ENCODE peak calls at places on chromosomes 12 and 14, in four cellular contexts. M is heart left ventricle, W is uterus, X is foreskin fibroblast. J is an unnamed sample.

GRCh38 chr12:12916135-12916956 is 25.0 kb downstream of the GPRC5A start:
- DNase-seq in M (peak), W (peak), X (peak), J (peak)

GRCh38 chr14:47675489-47676300 is at the start of gene MDGA2:
- DNase-seq in M (no peak), X (no peak), W (no peak), J (no peak)

GRCh38 chr14:88251650-88252049 is 71.4 kb downstream of the KCNK10 start:
- DNase-seq in W (no peak), M (no peak), X (no peak), J (no peak)

GRCh38 chr12:88960213-88960878 is 380.1 kb upstream of the KITLG start:
- DNase-seq in X (no peak), M (peak), W (no peak), J (peak)

GRCh38 chr12:94969424-94969823 is 34.1 kb downstream of the NDUFA12 start:
- DNase-seq in W (no peak), X (no peak), M (no peak), J (no peak)

GRCh38 chr14:60922050-60922449 is 58.8 kb downstream of the TRMT5 start:
- DNase-seq in W (no peak), X (no peak), M (no peak), J (no peak)

GRCh38 chr14:32588448-32589320 is 259.6 kb downstream of the AKAP6 start:
- DNase-seq in X (peak), M (no peak), W (no peak), J (peak)

GRCh38 chr12:34396006-34396860 is 373.9 kb downstream of the ALG10 start:
- DNase-seq in W (peak), M (no peak), X (no peak), J (no peak)

GRCh38 chr14:76376001-76376404 is at the start of gene ESRRB:
- DNase-seq in X (no peak), W (no peak), M (no peak), J (peak)

GRCh38 chr12:82486524-82487235 is 128.4 kb downstream of the METTL25 start:
- DNase-seq in X (peak), M (no peak), W (no peak), J (no peak)

GRCh38 chr12:1562813-1563412 is 31.5 kb downstream of the FBXL14 start:
- DNase-seq in W (no peak), M (no peak), X (no peak), J (no peak)
- H3K4me3 ChIP-seq in W (no peak), M (no peak), X (no peak), J (no peak)

GRCh38 chr12:46367351-46368029 is 5.1 kb downstream of the SLC38A2 start:
- DNase-seq in X (no peak), M (no peak), W (no peak), J (peak)

GRCh38 chr12:46368138-46368537 is 4.4 kb downstream of the SLC38A2 start:
- DNase-seq in X (no peak), W (no peak), M (no peak), J (peak)

GRCh38 chr12:46369474-46370379 is 2.8 kb downstream of the SLC38A2 start:
- DNase-seq in W (no peak), X (no peak), M (no peak), J (peak)

GRCh38 chr12:46369095-46369473 is 3.5 kb downstream of the SLC38A2 start:
- DNase-seq in M (no peak), X (no peak), W (no peak), J (no peak)

DNA sequence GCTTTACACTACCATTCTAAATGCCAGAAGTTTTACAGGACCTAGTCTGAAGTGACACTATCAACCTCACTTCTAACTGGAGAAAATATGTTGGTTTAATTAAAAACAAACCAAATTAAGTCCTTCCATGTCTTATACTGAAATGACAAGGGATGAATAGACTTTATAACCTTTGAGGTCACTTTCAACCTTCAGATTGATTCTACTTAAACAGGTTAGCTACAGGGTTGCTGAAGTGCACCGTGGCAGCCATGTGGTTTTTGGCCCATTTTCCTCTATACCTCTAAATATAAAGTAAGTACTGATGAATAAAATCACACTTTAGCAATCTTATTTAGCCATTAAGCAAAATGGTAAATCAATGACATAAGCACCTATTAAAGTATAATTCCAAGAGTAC is 3.9 kb downstream of the SLC38A2 start:
- DNase-seq in X (no peak), W (no peak), M (no peak), J (peak)
- H3K4me3 ChIP-seq in X (peak), W (peak), M (peak), J (peak)

GRCh38 chr12:110304061-110304551 is 23.1 kb downstream of the ATP2A2 start:
- DNase-seq in W (no peak), X (peak), M (no peak), J (peak)
- H3K4me3 ChIP-seq in W (no peak), X (no peak), M (no peak), J (no peak)

DNA sequence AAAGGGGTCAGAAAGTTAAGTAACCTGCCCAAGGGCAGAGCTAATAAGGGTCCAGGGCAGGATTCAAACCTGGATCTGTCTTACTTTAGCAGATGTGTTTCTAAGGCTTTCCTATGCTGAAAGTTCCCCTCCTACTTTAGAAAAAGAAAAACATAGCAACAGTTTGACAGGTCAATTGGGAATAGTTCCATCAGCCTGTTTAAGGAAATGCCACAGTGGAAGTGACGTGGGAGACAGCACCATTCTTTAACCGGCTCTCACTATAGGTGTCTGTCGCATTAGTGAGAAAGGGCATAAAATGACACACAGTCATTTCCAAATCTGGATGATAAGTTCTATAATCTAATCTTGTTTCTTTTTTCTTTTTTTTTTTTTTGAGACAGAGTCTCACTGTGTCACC is 7.3 kb downstream of the ALDH1L2 start:
- DNase-seq in M (no peak), X (no peak), W (no peak), J (no peak)
- H3K4me3 ChIP-seq in M (no peak), X (no peak), W (no peak), J (no peak)

GRCh38 chr12:27982951-27983350 is 10.4 kb upstream of the PTHLH start:
- DNase-seq in W (no peak), X (no peak), M (no peak), J (no peak)
- H3K4me3 ChIP-seq in W (no peak), X (no peak), M (no peak), J (no peak)

GRCh38 chr14:63292805-63293204 is 25.9 kb downstream of the GPHB5 start:
- DNase-seq in M (no peak), X (no peak), W (no peak), J (no peak)

GRCh38 chr14:63297387-63297786 is 21.3 kb downstream of the GPHB5 start:
- DNase-seq in W (no peak), M (no peak), X (no peak), J (no peak)

GRCh38 chr14:63290741-63291286 is 27.9 kb downstream of the GPHB5 start:
- DNase-seq in W (no peak), M (no peak), X (no peak), J (no peak)

GRCh38 chr14:63295991-63296630 is 22.6 kb downstream of the GPHB5 start:
- DNase-seq in M (no peak), X (no peak), W (no peak), J (peak)

DNA sequence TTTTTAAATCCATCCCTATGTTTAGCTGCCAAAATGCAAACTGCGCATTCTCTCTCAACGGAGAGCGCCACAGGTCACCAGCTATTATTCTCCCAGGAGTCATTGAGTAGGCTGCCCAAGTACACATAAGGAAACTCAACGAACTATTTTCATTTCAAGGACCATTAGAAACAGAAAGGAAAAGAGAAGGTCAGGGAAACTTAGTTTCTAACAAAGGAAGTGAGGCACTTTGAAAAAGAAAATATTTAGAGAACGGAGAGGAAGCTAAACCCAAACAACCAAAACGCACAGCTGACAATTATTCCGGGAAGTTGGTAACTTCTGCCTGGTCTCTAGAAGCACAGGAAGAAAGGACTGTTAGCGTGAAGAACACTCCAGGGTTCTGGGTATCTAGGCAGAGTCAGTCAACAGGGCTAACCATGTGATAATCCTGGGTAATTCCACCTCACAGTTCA is 23.5 kb downstream of the GPHB5 start:
- DNase-seq in W (no peak), M (no peak), X (no peak), J (no peak)
- H3K4me3 ChIP-seq in W (no peak), M (no peak), X (no peak), J (peak)

DNA sequence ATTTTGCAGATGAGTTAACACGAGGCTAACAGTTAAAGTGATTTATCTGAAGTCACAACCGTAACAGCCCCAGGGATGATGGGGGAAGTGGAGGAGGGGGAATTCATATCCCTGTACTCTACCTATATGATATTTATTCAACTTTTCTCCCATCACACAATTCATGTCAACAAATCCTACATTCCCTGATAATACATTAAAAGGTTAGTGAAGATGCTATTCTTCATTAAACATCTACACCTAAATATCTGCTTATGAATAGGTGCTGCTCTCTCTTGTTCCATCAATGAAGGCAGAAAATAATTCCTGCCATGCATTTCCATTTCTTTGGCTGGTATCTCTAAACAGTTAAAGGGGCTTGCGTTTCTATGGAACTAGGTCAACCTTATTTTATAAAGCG is 6.8 kb downstream of the YBX3 start:
- DNase-seq in W (no peak), X (no peak), M (no peak), J (no peak)
- H3K4me3 ChIP-seq in W (no peak), X (peak), M (no peak), J (peak)

GRCh38 chr12:121798807-121799174 is 5.0 kb upstream of the SETD1B start:
- DNase-seq in X (no peak), W (peak), M (no peak), J (peak)
- H3K4me3 ChIP-seq in X (peak), W (peak), M (peak), J (peak)